ENCODE peak calls at places on chromosomes 11 and 22, in six cellular contexts. L is stimulated activated CD8-positive, alpha-beta memory T cell treated with anti-CD3 and anti-CD28 coated beads, Interleukin-7, amount 100 ng/mL, for 1 hour; C is stimulated activated naive B cell treated with anti-CD40 and anti-IgM and Interleukin-4, amounts not matched to agents 10 μg/mL and 1 μg/mL and 100 μg/mL, for 72 hours; S is Calu3; T is NCI-H1105; A is mucosa of descending colon. U is an unnamed sample.

GRCh38 chr11:16785520-16786128 is 47.2 kb downstream of the C11orf58 start:
- DNase-seq in L (peak), C (peak), S (peak), T (peak), A (peak), U (peak)

GRCh38 chr11:118382954-118383353 is 18.5 kb upstream of the ATP5MG start:
- DNase-seq in L (no peak), A (no peak), T (no peak), C (no peak), S (no peak), U (no peak)

GRCh38 chr22:25960375-25960774 is 208.9 kb upstream of the SEZ6L start:
- DNase-seq in C (no peak), S (no peak), L (no peak), A (no peak), T (no peak), U (no peak)

GRCh38 chr11:78386551-78386950 is 31.1 kb downstream of the GAB2 start:
- DNase-seq in C (no peak), T (no peak), L (no peak), A (no peak), S (no peak), U (no peak)

GRCh38 chr11:113181094-113181493 is 133.3 kb upstream of the TTC12 start:
- DNase-seq in A (no peak), T (no peak), C (no peak), L (no peak), S (no peak), U (no peak)

GRCh38 chr11:14544611-14545010 is 24.4 kb upstream of the PSMA1 start:
- DNase-seq in A (no peak), S (no peak), C (no peak), L (no peak), T (no peak), U (no peak)

GRCh38 chr11:101870510-101870909 is 44.3 kb upstream of the CEP126 start:
- DNase-seq in A (no peak), S (no peak), T (no peak), L (no peak), C (no peak), U (no peak)

GRCh38 chr22:49541451-49542230 is 286.0 kb downstream of the BRD1 start:
- DNase-seq in L (no peak), T (no peak), C (no peak), S (no peak), A (no peak), U (no peak)

GRCh38 chr11:3879967-3880542 is 24.6 kb downstream of the STIM1 start:
- DNase-seq in L (no peak), A (no peak), T (no peak), C (no peak), S (peak), U (no peak)

GRCh38 chr11:10004526-10005113 is 289.4 kb downstream of the SBF2 start:
- DNase-seq in C (no peak), L (no peak), S (no peak), A (no peak), T (no peak), U (no peak)

GRCh38 chr22:40633036-40633435 is 3.5 kb downstream of the MRTFA start:
- DNase-seq in C (no peak), T (no peak), S (no peak), A (no peak), L (no peak), U (no peak)

GRCh38 chr11:5753943-5754342 is at the start of gene OR52N4:
- DNase-seq in T (no peak), C (no peak), A (no peak), S (no peak), L (no peak), U (no peak)

GRCh38 chr11:72306186-72306585 is 62.2 kb upstream of the PHOX2A start:
- DNase-seq in T (no peak), L (no peak), C (no peak), A (no peak), S (no peak), U (no peak)

GRCh38 chr11:10373929-10374328 is 69.1 kb downstream of the ADM start:
- DNase-seq in C (no peak), L (no peak), S (no peak), A (no peak), T (no peak), U (no peak)

GRCh38 chr11:36452987-36453386 is 57.1 kb downstream of the TRAF6 start:
- DNase-seq in S (no peak), L (no peak), T (no peak), A (no peak), C (no peak), U (no peak)

GRCh38 chr11:2305140-2305861 is 3.5 kb downstream of the TSPAN32 start:
- DNase-seq in S (peak), L (peak), T (peak), A (peak), C (peak), U (peak)

GRCh38 chr22:42655693-42656092 is 6.5 kb upstream of the CYB5R3 start:
- DNase-seq in T (peak), A (no peak), S (no peak), L (no peak), C (peak), U (no peak)

GRCh38 chr11:800473-800872 is 2.4 kb upstream of the SLC25A22 start:
- DNase-seq in T (no peak), C (no peak), S (no peak), A (no peak), L (no peak), U (no peak)

GRCh38 chr11:43547900-43548381 is 132.6 kb upstream of the HSD17B12 start:
- DNase-seq in C (no peak), T (peak), L (no peak), A (peak), S (no peak), U (peak)

U was measured in frontal cortex.